ENCODE peak calls at places on chromosome 5, in ten cellular contexts. L is NB4; F is effector memory CD4-positive, alpha-beta T cell; T is K562; N is body of pancreas; G is colonic mucosa; U is DND-41; Q is AG04450; J is MM.1S; E is breast epithelium. X is an unnamed sample.

GRCh38 chr5:31809037-31809910 is 170.3 kb downstream of the PDZD2 start:
- DNase-seq in L (peak), F (no peak), T (peak), N (peak), G (peak), U (peak), Q (peak), J (peak), E (peak), X (no peak)

GRCh38 chr5:8229551-8229950 is 360.6 kb downstream of the MTRR start:
- DNase-seq in L (no peak), F (no peak), T (no peak), N (no peak), G (no peak), U (no peak), Q (no peak), J (no peak), E (no peak), X (no peak)

GRCh38 chr5:159504106-159504856 is 174.0 kb upstream of the IL12B start:
- DNase-seq in L (no peak), F (no peak), T (no peak), N (no peak), G (no peak), U (no peak), Q (no peak), J (no peak), E (no peak), X (no peak)

GRCh38 chr5:68383888-68384310 is 168.3 kb downstream of the PIK3R1 start:
- DNase-seq in L (no peak), F (no peak), T (no peak), N (no peak), G (peak), U (no peak), Q (no peak), J (no peak), E (no peak), X (no peak)

GRCh38 chr5:127398508-127398907 is 107.9 kb downstream of the MEGF10 start:
- DNase-seq in L (no peak), F (no peak), T (no peak), N (no peak), G (no peak), U (no peak), Q (no peak), J (no peak), E (no peak), X (no peak)

GRCh38 chr5:168529361-168530234 is 493 bp downstream of the FBLL1 start:
- DNase-seq in L (no peak), F (no peak), T (no peak), N (no peak), G (no peak), U (no peak), Q (no peak), J (no peak), E (no peak), X (no peak)

GRCh38 chr5:71697967-71698366 is 21.1 kb upstream of the CARTPT start:
- DNase-seq in L (no peak), F (no peak), T (peak), N (no peak), G (no peak), U (no peak), Q (no peak), J (no peak), E (no peak), X (no peak)

GRCh38 chr5:13708432-13708831 is 236.1 kb downstream of the DNAH5 start:
- DNase-seq in L (no peak), F (no peak), T (no peak), N (no peak), G (no peak), U (no peak), Q (peak), J (no peak), E (no peak), X (no peak)

GRCh38 chr5:109340351-109340750 is 69.4 kb downstream of the PJA2 start:
- DNase-seq in L (no peak), F (no peak), T (no peak), N (no peak), G (no peak), U (no peak), Q (no peak), J (no peak), E (no peak), X (no peak)

GRCh38 chr5:152072076-152072475 is 147.4 kb upstream of the GLRA1 start:
- DNase-seq in L (no peak), F (no peak), T (no peak), N (no peak), G (no peak), U (no peak), Q (no peak), J (no peak), E (no peak), X (no peak)

GRCh38 chr5:43560128-43560527 is 3.3 kb upstream of the PAIP1 start:
- DNase-seq in L (no peak), F (no peak), T (no peak), N (no peak), G (no peak), U (no peak), Q (no peak), J (no peak), E (no peak), X (no peak)

GRCh38 chr5:112995764-112996618 is 19.4 kb downstream of the DCP2 start:
- DNase-seq in L (peak), F (peak), T (peak), N (peak), G (peak), U (peak), Q (peak), J (peak), E (peak), X (peak)

GRCh38 chr5:127014573-127014972 is 15.8 kb downstream of the MARCHF3 start:
- DNase-seq in L (peak), F (no peak), T (no peak), N (no peak), G (no peak), U (no peak), Q (no peak), J (no peak), E (no peak), X (no peak)

GRCh38 chr5:42721484-42721883 is 35.1 kb upstream of the CCDC152 start:
- DNase-seq in L (no peak), F (no peak), T (no peak), N (no peak), G (no peak), U (no peak), Q (no peak), J (peak), E (no peak), X (no peak)

GRCh38 chr5:38931731-38932130 is 85.9 kb downstream of the OSMR start:
- DNase-seq in L (no peak), F (no peak), T (no peak), N (no peak), G (no peak), U (no peak), Q (no peak), J (no peak), E (no peak), X (no peak)

GRCh38 chr5:19240150-19240549 is 747.9 kb downstream of the CDH18 start:
- DNase-seq in L (no peak), F (no peak), T (no peak), N (no peak), G (no peak), U (no peak), Q (no peak), J (no peak), E (no peak), X (no peak)

GRCh38 chr5:52554297-52554696 is 233.4 kb upstream of the ITGA1 start:
- DNase-seq in L (no peak), F (no peak), T (no peak), N (no peak), G (no peak), U (no peak), Q (no peak), J (no peak), E (no peak), X (no peak)

GRCh38 chr5:134554319-134555222 is 29.1 kb downstream of the JADE2 start:
- DNase-seq in L (no peak), F (peak), T (no peak), N (no peak), G (peak), U (no peak), Q (peak), J (no peak), E (no peak), X (no peak)

GRCh38 chr5:87347841-87348240 is 64.9 kb downstream of the CCNH start:
- DNase-seq in L (no peak), F (no peak), T (no peak), N (no peak), G (no peak), U (no peak), Q (no peak), J (no peak), E (no peak), X (no peak)

GRCh38 chr5:177509361-177509951 is at the start of gene DOK3:
- DNase-seq in L (peak), F (no peak), T (peak), N (no peak), G (peak), U (no peak), Q (no peak), J (peak), E (no peak), X (no peak)

GRCh38 chr5:337565-338130 is 16.1 kb downstream of the AHRR start:
- DNase-seq in L (peak), F (no peak), T (no peak), N (no peak), G (no peak), U (no peak), Q (no peak), J (no peak), E (no peak), X (no peak)

GRCh38 chr5:79697222-79698164 is 7.9 kb downstream of the CMYA5 start:
- DNase-seq in L (peak), F (no peak), T (peak), N (no peak), G (no peak), U (no peak), Q (no peak), J (no peak), E (no peak), X (no peak)

GRCh38 chr5:136374003-136374402 is 8.7 kb upstream of the TRPC7 start:
- DNase-seq in L (peak), F (no peak), T (peak), N (no peak), G (no peak), U (no peak), Q (no peak), J (no peak), E (no peak), X (no peak)

GRCh38 chr5:145225529-145225928 is 609.6 kb downstream of the PRELID2 start:
- DNase-seq in L (no peak), F (no peak), T (no peak), N (no peak), G (no peak), U (no peak), Q (no peak), J (no peak), E (no peak), X (no peak)

GRCh38 chr5:74288448-74289109 is 351.9 kb downstream of the ENC1 start:
- DNase-seq in L (no peak), F (no peak), T (no peak), N (no peak), G (no peak), U (no peak), Q (no peak), J (no peak), E (no peak), X (no peak)

GRCh38 chr5:169164481-169164925 is 136.4 kb downstream of the SLIT3 start:
- DNase-seq in L (no peak), F (no peak), T (no peak), N (no peak), G (no peak), U (no peak), Q (no peak), J (no peak), E (peak), X (no peak)

GRCh38 chr5:160506006-160507004 is 84.7 kb downstream of the PTTG1 start:
- DNase-seq in L (no peak), F (peak), T (no peak), N (no peak), G (no peak), U (peak), Q (no peak), J (peak), E (no peak), X (peak)

GRCh38 chr5:37133939-37134338 is 115.2 kb downstream of the CPLANE1 start:
- DNase-seq in L (no peak), F (no peak), T (no peak), N (peak), G (no peak), U (no peak), Q (peak), J (no peak), E (no peak), X (no peak)

GRCh38 chr5:31604240-31604639 is 34.7 kb upstream of the PDZD2 start:
- DNase-seq in L (no peak), F (no peak), T (no peak), N (no peak), G (no peak), U (no peak), Q (no peak), J (no peak), E (no peak), X (no peak)

GRCh38 chr5:88690619-88691560 is 192.1 kb downstream of the MEF2C start:
- DNase-seq in L (peak), F (peak), T (peak), N (peak), G (peak), U (peak), Q (peak), J (peak), E (peak), X (peak)

GRCh38 chr5:103041071-103041676 is 78.8 kb downstream of the GIN1 start:
- DNase-seq in L (peak), F (no peak), T (no peak), N (no peak), G (no peak), U (no peak), Q (peak), J (peak), E (no peak), X (no peak)

GRCh38 chr5:52015760-52016159 is 632.5 kb downstream of the ISL1 start:
- DNase-seq in L (peak), F (no peak), T (no peak), N (peak), G (no peak), U (no peak), Q (no peak), J (no peak), E (no peak), X (no peak)

GRCh38 chr5:104312481-104312880 is 749.9 kb upstream of the NUDT12 start:
- DNase-seq in L (no peak), F (no peak), T (no peak), N (no peak), G (no peak), U (no peak), Q (no peak), J (no peak), E (no peak), X (no peak)

GRCh38 chr5:10453564-10453963 is 11.9 kb downstream of the ROPN1L start:
- DNase-seq in L (no peak), F (no peak), T (no peak), N (no peak), G (no peak), U (no peak), Q (no peak), J (no peak), E (no peak), X (no peak)

GRCh38 chr5:52502591-52502990 is 285.1 kb upstream of the ITGA1 start:
- DNase-seq in L (no peak), F (no peak), T (no peak), N (no peak), G (no peak), U (no peak), Q (no peak), J (no peak), E (no peak), X (no peak)

GRCh38 chr5:141077826-141078225 is 16.6 kb upstream of the PCDHB2 start:
- DNase-seq in L (peak), F (no peak), T (no peak), N (peak), G (no peak), U (no peak), Q (no peak), J (no peak), E (no peak), X (no peak)
- H3K4me3 ChIP-seq in L (no peak), F (no peak), T (no peak), N (no peak), G (no peak), U (no peak), Q (no peak), J (no peak), E (no peak), X (no peak)

GRCh38 chr5:107321906-107322305 is 348.8 kb downstream of the EFNA5 start:
- DNase-seq in L (no peak), F (no peak), T (no peak), N (no peak), G (no peak), U (no peak), Q (no peak), J (no peak), E (no peak), X (no peak)

GRCh38 chr5:107319921-107320320 is 350.8 kb downstream of the EFNA5 start:
- DNase-seq in L (no peak), F (no peak), T (no peak), N (no peak), G (no peak), U (no peak), Q (no peak), J (no peak), E (no peak), X (no peak)

GRCh38 chr5:107324071-107324470 is 346.7 kb downstream of the EFNA5 start:
- DNase-seq in L (no peak), F (no peak), T (no peak), N (no peak), G (no peak), U (no peak), Q (no peak), J (no peak), E (no peak), X (no peak)

GRCh38 chr5:107320851-107321250 is 349.9 kb downstream of the EFNA5 start:
- DNase-seq in L (no peak), F (no peak), T (no peak), N (no peak), G (no peak), U (no peak), Q (no peak), J (no peak), E (no peak), X (no peak)

GRCh38 chr5:107322936-107323335 is 347.8 kb downstream of the EFNA5 start:
- DNase-seq in L (no peak), F (no peak), T (no peak), N (no peak), G (no peak), U (no peak), Q (peak), J (no peak), E (no peak), X (no peak)
- H3K4me3 ChIP-seq in L (no peak), F (no peak), T (no peak), N (no peak), G (no peak), U (no peak), Q (no peak), J (no peak), E (no peak), X (no peak)

GRCh38 chr5:111752426-111752965 is 4.5 kb downstream of the NREP start:
- DNase-seq in L (no peak), F (no peak), T (no peak), N (no peak), G (no peak), U (no peak), Q (no peak), J (no peak), E (no peak), X (no peak)

GRCh38 chr5:111755942-111756353 is 1.0 kb downstream of the NREP start:
- DNase-seq in L (peak), F (no peak), T (no peak), N (no peak), G (no peak), U (no peak), Q (no peak), J (no peak), E (no peak), X (no peak)

GRCh38 chr5:111756701-111757581 is at the start of gene NREP:
- DNase-seq in L (peak), F (peak), T (peak), N (peak), G (peak), U (peak), Q (peak), J (peak), E (peak), X (peak)

GRCh38 chr5:111755264-111755941 is 1.6 kb downstream of the NREP start:
- DNase-seq in L (no peak), F (no peak), T (no peak), N (no peak), G (no peak), U (no peak), Q (no peak), J (no peak), E (no peak), X (no peak)

GRCh38 chr5:111754190-111754589 is 2.8 kb downstream of the NREP start:
- DNase-seq in L (no peak), F (no peak), T (no peak), N (no peak), G (no peak), U (no peak), Q (no peak), J (peak), E (no peak), X (no peak)
- H3K4me3 ChIP-seq in L (peak), F (no peak), T (no peak), N (no peak), G (no peak), U (peak), Q (peak), J (peak), E (no peak), X (no peak)

DNA sequence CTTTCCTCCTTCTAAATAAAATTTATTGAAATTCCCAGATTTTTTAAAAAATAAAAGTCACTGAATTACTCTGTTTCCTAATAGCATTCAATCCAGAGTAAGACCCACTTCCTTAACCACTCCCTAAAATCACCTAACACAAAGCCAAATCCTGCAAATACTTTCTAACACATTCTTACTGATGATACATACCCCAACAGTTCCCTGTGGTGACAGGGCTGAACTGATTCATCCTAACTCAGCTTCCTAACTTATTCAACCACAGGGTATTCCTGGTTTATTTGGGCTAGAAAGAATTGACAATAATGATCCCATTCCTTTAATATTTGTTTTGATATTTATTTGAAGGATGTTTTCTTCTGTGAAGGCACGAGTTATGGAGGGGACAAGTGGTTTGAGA is 40.7 kb upstream of the ZNF300 start:
- DNase-seq in L (no peak), F (no peak), T (no peak), N (no peak), G (no peak), U (no peak), Q (no peak), J (no peak), E (no peak), X (no peak)
- H3K4me3 ChIP-seq in L (no peak), F (no peak), T (peak), N (peak), G (no peak), U (no peak), Q (no peak), J (no peak), E (peak), X (no peak)

GRCh38 chr5:60210810-60211209 is 317.3 kb upstream of the PDE4D start:
- DNase-seq in L (no peak), F (no peak), T (no peak), N (no peak), G (no peak), U (no peak), Q (no peak), J (no peak), E (no peak), X (no peak)
- H3K4me3 ChIP-seq in L (no peak), F (no peak), T (no peak), N (no peak), G (no peak), U (no peak), Q (no peak), J (no peak), E (no peak), X (no peak)

GRCh38 chr5:179697108-179697507 is 1.7 kb upstream of the CANX start:
- DNase-seq in L (no peak), F (no peak), T (no peak), N (no peak), G (no peak), U (no peak), Q (no peak), J (no peak), E (no peak), X (no peak)
- H3K4me3 ChIP-seq in L (peak), F (no peak), T (peak), N (no peak), G (no peak), U (peak), Q (no peak), J (no peak), E (no peak), X (no peak)

GRCh38 chr5:123487298-123487697 is 24.7 kb upstream of the CSNK1G3 start:
- DNase-seq in L (no peak), F (no peak), T (no peak), N (no peak), G (no peak), U (no peak), Q (peak), J (no peak), E (no peak), X (no peak)
- H3K4me3 ChIP-seq in L (no peak), F (no peak), T (no peak), N (no peak), G (no peak), U (no peak), Q (no peak), J (no peak), E (no peak), X (no peak)

DNA sequence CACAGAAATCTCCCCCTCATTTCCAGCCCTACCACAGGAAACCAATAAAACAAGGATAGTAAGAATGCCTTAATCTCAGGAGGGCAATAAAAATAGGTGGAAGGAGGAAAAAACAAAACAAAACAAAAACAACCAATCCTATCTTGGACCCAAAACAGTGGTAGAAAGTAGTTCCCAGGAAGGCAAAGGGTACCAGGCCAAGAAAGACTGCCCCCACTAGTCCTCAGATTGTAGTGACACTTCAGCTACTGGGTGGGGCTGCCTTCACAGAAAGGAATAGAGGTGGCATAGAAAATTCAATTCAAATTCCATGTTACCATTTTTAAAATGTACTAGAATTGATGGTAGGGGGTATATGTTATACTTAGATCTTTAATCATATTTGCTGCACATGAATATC is 59.3 kb downstream of the DPYSL3 start:
- DNase-seq in L (no peak), F (no peak), T (no peak), N (no peak), G (no peak), U (no peak), Q (no peak), J (no peak), E (no peak), X (no peak)
- H3K4me3 ChIP-seq in L (no peak), F (no peak), T (no peak), N (no peak), G (no peak), U (no peak), Q (no peak), J (no peak), E (no peak), X (no peak)